ENCODE peak calls at places on chromosomes 11 and 22, in seven cellular contexts. A is adrenal gland; E is CD8-positive, alpha-beta T cell; F is tibial nerve; O is cardiac muscle cell; H is kidney; G is IMR-90. C is an unnamed sample.

GRCh38 chr11:132111781-132112380 is 741.5 kb downstream of the NTM start:
- DNase-seq in G (peak; percentile 92), H (no peak), O (peak; percentile 92), E (no peak), A (no peak), F (no peak), C (peak; percentile 73)

GRCh38 chr11:133947298-133947905 is 9.4 kb downstream of the IGSF9B start:
- DNase-seq in H (no peak), G (peak; percentile 23), A (peak; percentile 46), F (no peak), O (peak; percentile 63), E (peak; percentile 41), C (no peak)

GRCh38 chr22:44431256-44431655 is 66.8 kb downstream of the RTL6 start:
- DNase-seq in A (no peak), H (peak; percentile 24), E (no peak), G (no peak), O (no peak), F (no peak), C (no peak)

GRCh38 chr22:23217171-23218052 is 37.1 kb downstream of the BCR start:
- DNase-seq in H (peak; percentile 81), F (no peak), G (no peak), A (peak; percentile 56), O (no peak), E (no peak), C (no peak)

GRCh38 chr22:35749808-35750207 is 32.1 kb downstream of the APOL5 start:
- DNase-seq in G (no peak), A (no peak), F (no peak), O (no peak), E (no peak), H (no peak), C (no peak)

GRCh38 chr11:118133816-118134215 is 18.8 kb downstream of the SCN4B start:
- DNase-seq in O (no peak), H (no peak), G (no peak), F (no peak), A (no peak), E (no peak), C (no peak)

GRCh38 chr11:70323811-70324210 is 53.3 kb downstream of the PPFIA1 start:
- DNase-seq in G (peak; percentile 44), O (peak; percentile 32), A (no peak), E (no peak), H (no peak), F (no peak), C (no peak)

GRCh38 chr22:27997538-27997937 is 78.5 kb upstream of the PITPNB start:
- DNase-seq in G (peak; percentile 25), A (no peak), E (no peak), O (no peak), F (no peak), H (peak; percentile 30), C (no peak)

GRCh38 chr22:35357883-35358621 is 22.8 kb upstream of the HMOX1 start:
- DNase-seq in H (no peak), G (peak; percentile 40), F (no peak), A (no peak), E (no peak), O (no peak), C (no peak)

GRCh38 chr11:114762437-114762836 is 84.1 kb downstream of the NXPE2 start:
- DNase-seq in G (peak; percentile 54), F (peak; percentile 50), A (peak; percentile 64), H (peak; percentile 76), O (peak; percentile 75), E (no peak), C (peak; percentile 23)

GRCh38 chr11:26778000-26778757 is 56.3 kb upstream of the SLC5A12 start:
- DNase-seq in F (no peak), E (no peak), G (peak; percentile 81), O (peak; percentile 41), A (no peak), H (no peak), C (peak; percentile 30)

GRCh38 chr22:21632237-21632895 is at the start of gene CCDC116:
- DNase-seq in O (no peak), A (no peak), G (no peak), F (no peak), E (peak; percentile 38), H (peak; percentile 79), C (no peak)

GRCh38 chr11:128860571-128861361 is 6.3 kb downstream of the KCNJ1 start:
- DNase-seq in F (no peak), H (no peak), A (no peak), E (no peak), G (peak; percentile 7), O (no peak), C (no peak)

GRCh38 chr11:923691-924405 is 1.8 kb upstream of the AP2A2 start:
- DNase-seq in O (no peak), H (peak; percentile 63), A (no peak), G (no peak), F (no peak), E (no peak), C (no peak)

GRCh38 chr11:24932110-24933000 is 435.5 kb downstream of the LUZP2 start:
- DNase-seq in F (no peak), H (no peak), A (no peak), G (no peak), E (no peak), O (peak; percentile 2), C (no peak)

GRCh38 chr11:123405123-123405592 is 24.9 kb upstream of the GRAMD1B start:
- DNase-seq in H (no peak), E (no peak), G (no peak), A (peak; percentile 32), O (peak; percentile 32), F (no peak), C (no peak)

GRCh38 chr22:37925767-37926166 is 19.7 kb downstream of the MICALL1 start:
- DNase-seq in O (no peak), A (no peak), F (no peak), H (peak; percentile 75), G (no peak), E (no peak), C (no peak)

GRCh38 chr11:75571625-75572024 is 9.6 kb downstream of the SERPINH1 start:
- DNase-seq in G (no peak), E (no peak), O (no peak), F (no peak), A (no peak), H (no peak), C (no peak)

GRCh38 chr11:35539781-35540281 is 14.4 kb upstream of the PAMR1 start:
- DNase-seq in G (peak; percentile 86), F (peak; percentile 59), E (no peak), H (peak; percentile 84), O (peak; percentile 97), A (peak; percentile 56), C (no peak)

GRCh38 chr11:16769386-16769785 is 30.9 kb downstream of the C11orf58 start:
- DNase-seq in H (no peak), O (no peak), G (no peak), A (no peak), E (no peak), F (no peak), C (no peak)

GRCh38 chr22:30474683-30475424 is 3.0 kb upstream of the SEC14L3 start:
- DNase-seq in O (no peak), A (no peak), F (no peak), E (no peak), H (no peak), G (no peak), C (no peak)

GRCh38 chr11:57279131-57279530 is 42.1 kb upstream of the APLNR start:
- DNase-seq in E (no peak), F (no peak), H (no peak), O (peak; percentile 67), A (no peak), G (peak; percentile 77), C (no peak)
- H3K27ac ChIP-seq in E (no peak overlapping the region), F (no peak overlapping the region), H (no peak overlapping the region), O (no peak overlapping the region), A (no peak overlapping the region), G (peak overlapping the region; percentile 93), C (peak overlapping the region; percentile 95)

GRCh38 chr11:74487875-74488274 is 5.6 kb downstream of the LIPT2 start:
- DNase-seq in G (no peak), H (no peak), O (no peak), F (no peak), E (no peak), A (no peak), C (no peak)
- TF ChIP-seq CTCF in G (peak; percentile 14), H (peak; percentile 16), O (peak; percentile 8), F (no peak), E (no peak), A (no peak), C (peak; percentile 20)

GRCh38 chr11:64924910-64925284 is 408 bp downstream of the PPP2R5B start:
- DNase-seq in A (peak; percentile 35), H (no peak), E (no peak), F (no peak), O (no peak), G (no peak), C (no peak)

GRCh38 chr11:64923151-64923661 is 1.3 kb upstream of the PPP2R5B start:
- DNase-seq in G (no peak), F (no peak), O (no peak), H (peak; percentile 75), E (no peak), A (no peak), C (no peak)

GRCh38 chr11:64923944-64924909 is at the start of gene PPP2R5B:
- DNase-seq in H (peak; percentile 97), O (peak; percentile 95), E (peak; percentile 88), F (peak; percentile 92), A (peak; percentile 97), G (peak; percentile 94), C (peak; percentile 81)

GRCh38 chr11:64926689-64927088 is 2.2 kb downstream of the PPP2R5B start:
- DNase-seq in H (peak; percentile 75), G (no peak), F (no peak), E (no peak), A (no peak), O (no peak), C (no peak)

GRCh38 chr11:64925536-64926449 is 1.3 kb downstream of the PPP2R5B start:
- DNase-seq in E (no peak), O (no peak), F (no peak), G (no peak), H (no peak), A (no peak), C (no peak)
- H3K4me3 ChIP-seq in E (peak overlapping the region; percentile 76), O (peak overlapping the region; percentile 95), F (peak overlapping the region; percentile 98), G (peak overlapping the region; percentile 83), H (peak overlapping the region; percentile 98), A (peak overlapping the region; percentile 93), C (peak overlapping the region; percentile 84)

GRCh38 chr22:47292546-47293320 is 530.3 kb downstream of the TBC1D22A start:
- DNase-seq in F (no peak), H (no peak), A (no peak), G (no peak), O (peak; percentile 10), E (no peak), C (no peak)
- H3K27ac ChIP-seq in F (no peak overlapping the region), H (no peak overlapping the region), A (peak overlapping the region; percentile 67), G (no peak overlapping the region), O (no peak overlapping the region), E (no peak overlapping the region), C (no peak overlapping the region)

DNA sequence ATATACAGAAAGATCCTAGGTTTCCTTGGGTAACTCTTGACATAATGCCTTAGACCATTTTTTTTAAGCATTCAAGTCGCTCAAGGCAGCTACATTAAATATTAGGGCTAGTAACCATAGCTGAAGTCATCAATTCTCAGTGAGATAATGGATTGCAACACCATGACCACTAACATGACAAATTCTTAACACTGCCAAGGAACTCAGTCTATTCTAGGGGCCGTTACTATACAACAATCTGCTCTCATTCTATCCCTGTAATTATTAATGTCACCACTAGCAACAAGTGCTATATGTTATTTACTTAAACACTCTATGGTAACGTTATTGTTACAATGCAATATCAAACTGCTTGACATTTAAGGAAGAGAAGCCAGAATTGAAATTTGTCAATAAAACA is 3.2 kb upstream of the STK33 start:
- DNase-seq in F (no peak), O (peak; percentile 90), H (no peak), E (no peak), A (no peak), G (peak; percentile 70), C (no peak)
- TF ChIP-seq CTCF in F (no peak), O (no peak), H (no peak), E (no peak), A (no peak), G (no peak), C (no peak)